ENCODE peak calls at places on chromosomes 5 and 9, in seven cellular contexts. G is kidney, U is foreskin fibroblast, L is suprapubic skin, M is B cell, V is brain microvascular endothelial cell, W is upper lobe of left lung. J is an unnamed sample.
A peak's percentile ranks its signal among the peaks of the same experiment; 100 is the strongest.

GRCh38 chr5:8053270-8053669 is 184.3 kb downstream of the MTRR start:
- DNase-seq in L (no peak), G (no peak), M (no peak), U (no peak), W (peak; percentile 54), V (no peak), J (no peak)

GRCh38 chr9:77092536-77092935 is 73.1 kb downstream of the FOXB2 start:
- DNase-seq in M (no peak), L (no peak), U (peak; percentile 2), V (no peak), G (no peak), W (no peak), J (no peak)

GRCh38 chr5:131413605-131414559 is 150.0 kb downstream of the CDC42SE2 start:
- DNase-seq in G (no peak), M (no peak), U (peak; percentile 12), L (no peak), W (no peak), V (no peak), J (no peak)

GRCh38 chr9:21558627-21559401 is 76.7 kb upstream of the IFNE start:
- DNase-seq in M (no peak), W (no peak), V (no peak), L (peak; percentile 54), G (peak; percentile 37), U (no peak), J (no peak)

GRCh38 chr9:113687107-113687679 is 188.9 kb upstream of the ZNF618 start:
- DNase-seq in M (no peak), W (no peak), U (no peak), G (no peak), L (no peak), V (no peak), J (no peak)

GRCh38 chr9:99262949-99263418 is 40.9 kb downstream of the SEC61B start:
- DNase-seq in L (no peak), V (no peak), M (peak; percentile 58), G (no peak), U (no peak), W (no peak), J (no peak)

GRCh38 chr9:8346291-8346690 is 546.7 kb upstream of the DMAC1 start:
- DNase-seq in G (no peak), L (no peak), U (no peak), M (no peak), W (no peak), V (peak; percentile 79), J (no peak)

GRCh38 chr9:9790216-9790872 is 822.5 kb downstream of the PTPRD start:
- DNase-seq in G (no peak), M (peak; percentile 42), V (peak; percentile 26), U (no peak), L (no peak), W (no peak), J (peak; percentile 42)

GRCh38 chr5:173772407-173773059 is 115.6 kb upstream of the CPEB4 start:
- DNase-seq in L (no peak), W (no peak), G (no peak), V (no peak), U (peak; percentile 27), M (no peak), J (no peak)

GRCh38 chr9:115042781-115043509 is 75.0 kb downstream of the TNC start:
- DNase-seq in V (no peak), M (no peak), U (no peak), W (no peak), L (no peak), G (no peak), J (no peak)

GRCh38 chr5:38607930-38608545 is 51.6 kb upstream of the LIFR start:
- DNase-seq in G (no peak), M (no peak), V (peak; percentile 45), L (no peak), W (no peak), U (peak; percentile 27), J (no peak)

GRCh38 chr5:175836741-175837729 is 34.3 kb upstream of the CPLX2 start:
- DNase-seq in U (no peak), L (no peak), M (no peak), G (no peak), W (no peak), V (no peak), J (no peak)

GRCh38 chr5:151740336-151740942 is 18.0 kb downstream of the ATOX1 start:
- DNase-seq in L (peak; percentile 81), M (peak; percentile 71), U (peak; percentile 91), G (peak; percentile 76), V (peak; percentile 91), W (peak; percentile 31), J (peak; percentile 62)

GRCh38 chr5:95808686-95809413 is 13.7 kb downstream of the GLRX start:
- DNase-seq in G (peak; percentile 90), M (peak; percentile 94), L (peak; percentile 90), W (no peak), U (peak; percentile 76), V (peak; percentile 74), J (no peak)

GRCh38 chr5:56190500-56190899 is 42.6 kb downstream of the ANKRD55 start:
- DNase-seq in M (no peak), V (peak; percentile 51), W (no peak), L (no peak), G (no peak), U (peak; percentile 89), J (no peak)

GRCh38 chr9:136693490-136694162 is 6.4 kb upstream of the AGPAT2 start:
- DNase-seq in U (no peak), W (peak; percentile 85), V (no peak), L (no peak), G (peak; percentile 95), M (no peak), J (no peak)

GRCh38 chr5:31934156-31934555 is 240.0 kb downstream of the GOLPH3 start:
- DNase-seq in M (no peak), V (no peak), W (no peak), L (no peak), G (no peak), U (no peak), J (no peak)

GRCh38 chr9:97468658-97469448 is 32.6 kb upstream of the TMOD1 start:
- DNase-seq in W (peak; percentile 11), U (peak; percentile 56), L (peak; percentile 81), G (peak; percentile 79), V (peak; percentile 56), M (no peak), J (peak; percentile 71)

GRCh38 chr5:54832066-54832465 is 153.3 kb downstream of the ESM1 start:
- DNase-seq in W (no peak), G (no peak), M (no peak), L (no peak), V (no peak), U (peak; percentile 83), J (no peak)

GRCh38 chr9:115972362-115972761 is 181.2 kb upstream of the PAPPA start:
- DNase-seq in G (no peak), U (no peak), W (no peak), L (no peak), M (no peak), V (no peak), J (no peak)

GRCh38 chr9:68648971-68649370 is 56.1 kb upstream of the PIP5K1B start:
- DNase-seq in W (no peak), G (no peak), U (no peak), M (no peak), L (no peak), V (no peak), J (no peak)

GRCh38 chr9:4327504-4328191 is 27.8 kb upstream of the GLIS3 start:
- DNase-seq in L (no peak), W (no peak), M (no peak), U (peak; percentile 52), V (no peak), G (no peak), J (no peak)

GRCh38 chr5:96714951-96715451 is 52.8 kb downstream of the CAST start:
- DNase-seq in U (peak; percentile 83), W (no peak), M (no peak), L (no peak), G (no peak), V (peak; percentile 84), J (no peak)

GRCh38 chr9:134600836-134601638 is 40.6 kb upstream of the COL5A1 start:
- DNase-seq in M (no peak), L (peak; percentile 56), G (no peak), V (no peak), U (no peak), W (no peak), J (no peak)

GRCh38 chr9:126893079-126893478 is 21.5 kb upstream of the RALGPS1 start:
- DNase-seq in G (no peak), U (no peak), M (no peak), L (no peak), W (no peak), V (no peak), J (no peak)
- TF ChIP-seq CTCF in G (peak; percentile 23), U (no peak), M (no peak), L (no peak), W (no peak), V (peak; percentile 36), J (peak; percentile 33)

DNA sequence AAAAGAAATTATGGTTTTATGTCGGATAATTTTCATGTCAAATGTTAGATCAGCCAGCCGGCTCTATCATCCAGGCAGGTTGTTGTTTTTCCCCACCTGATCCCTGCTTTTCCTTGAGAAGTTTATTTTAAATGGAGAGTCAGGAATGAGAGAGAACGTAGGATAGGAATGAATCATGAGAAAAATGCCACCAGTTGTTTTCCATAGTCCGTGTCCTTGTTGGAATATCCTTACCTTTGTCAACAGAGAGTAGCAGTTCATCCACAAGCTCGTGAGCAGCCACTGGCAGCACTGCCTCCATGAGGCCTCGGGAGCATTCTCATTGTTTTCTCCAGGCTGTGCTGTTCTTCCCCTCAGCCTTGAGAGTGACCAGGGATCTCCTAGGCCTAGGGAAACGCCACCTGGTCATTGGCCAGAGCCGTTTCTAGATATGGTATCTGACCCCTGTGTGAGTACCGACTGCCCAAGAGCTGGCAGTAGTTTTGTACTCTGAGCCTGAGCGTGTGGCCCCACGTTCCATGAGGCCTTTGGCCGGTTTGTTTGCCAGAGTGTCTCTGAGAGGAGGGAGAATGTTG is 293.3 kb downstream of the FANCC start:
- DNase-seq in M (no peak), V (no peak), L (no peak), U (no peak), G (peak; percentile 65), W (no peak), J (no peak)
- TF ChIP-seq CTCF in M (no peak), V (no peak), L (no peak), U (no peak), G (no peak), W (no peak), J (no peak)

GRCh38 chr9:120842685-120843485 is at the start of gene PSMD5:
- DNase-seq in V (peak; percentile 100), M (peak; percentile 93), L (peak; percentile 99), G (peak; percentile 100), U (peak; percentile 99), W (peak; percentile 95), J (peak; percentile 85)
- TF ChIP-seq CTCF in V (no peak), M (no peak), L (no peak), G (no peak), U (no peak), W (peak; percentile 24), J (no peak)

GRCh38 chr5:147671365-147671764 is 111.2 kb downstream of the JAKMIP2 start:
- DNase-seq in L (no peak), M (no peak), W (no peak), V (no peak), G (no peak), U (no peak), J (no peak)

GRCh38 chr5:147673276-147673675 is 109.3 kb downstream of the JAKMIP2 start:
- DNase-seq in G (no peak), V (no peak), M (no peak), U (no peak), L (no peak), W (no peak), J (no peak)

GRCh38 chr5:147670815-147671214 is 111.7 kb downstream of the JAKMIP2 start:
- DNase-seq in U (no peak), M (no peak), L (no peak), G (no peak), V (no peak), W (no peak), J (no peak)

GRCh38 chr5:147669113-147669869 is 113.2 kb downstream of the JAKMIP2 start:
- DNase-seq in G (no peak), M (no peak), V (no peak), U (no peak), L (no peak), W (no peak), J (no peak)

GRCh38 chr5:147675168-147675567 is 107.4 kb downstream of the JAKMIP2 start:
- DNase-seq in G (no peak), M (no peak), W (no peak), U (no peak), V (no peak), L (no peak), J (no peak)
- TF ChIP-seq CTCF in G (no peak), M (no peak), W (no peak), U (no peak), V (no peak), L (no peak), J (no peak)